ENCODE peak calls at places on chromosomes 13 and 19, in six cellular contexts. G, W, J, B, K and I are unnamed samples.
A peak's percentile ranks its signal among the peaks of the same experiment; 100 is the strongest.

GRCh38 chr13:111187879-111188643 is 73.0 kb downstream of the ARHGEF7 start:
- DNase-seq in K (peak; percentile 24), W (no peak), B (no peak), G (no peak), J (peak; percentile 67), I (no peak)

GRCh38 chr13:41354416-41354815 is 43.3 kb downstream of the NAA16 start:
- DNase-seq in B (no peak), G (no peak), K (no peak), W (no peak), J (peak; percentile 18), I (no peak)

GRCh38 chr19:44776402-44777096 is 1.1 kb upstream of the CBLC start:
- DNase-seq in J (no peak), B (no peak), W (peak; percentile 76), K (no peak), G (peak; percentile 94), I (no peak)

GRCh38 chr13:44651209-44651608 is 75.1 kb upstream of the TSC22D1 start:
- DNase-seq in J (no peak), W (no peak), G (no peak), K (no peak), B (no peak), I (no peak)

GRCh38 chr13:32246468-32246867 is 68.7 kb downstream of the ZAR1L start:
- DNase-seq in J (peak; percentile 76), B (no peak), W (peak; percentile 57), G (no peak), K (peak; percentile 76), I (no peak)

GRCh38 chr13:40484981-40485380 is 181.5 kb downstream of the FOXO1 start:
- DNase-seq in G (no peak), W (no peak), K (no peak), J (no peak), B (no peak), I (no peak)

GRCh38 chr19:38135150-38135998 is 88.6 kb downstream of the DPF1 start:
- DNase-seq in G (no peak), B (no peak), J (peak; percentile 43), W (no peak), K (peak; percentile 11), I (no peak)

GRCh38 chr19:940591-941291 is 14.9 kb downstream of the ARID3A start:
- DNase-seq in J (peak; percentile 57), K (peak; percentile 91), W (peak; percentile 89), G (peak; percentile 86), B (peak; percentile 63), I (peak; percentile 78)

DNA sequence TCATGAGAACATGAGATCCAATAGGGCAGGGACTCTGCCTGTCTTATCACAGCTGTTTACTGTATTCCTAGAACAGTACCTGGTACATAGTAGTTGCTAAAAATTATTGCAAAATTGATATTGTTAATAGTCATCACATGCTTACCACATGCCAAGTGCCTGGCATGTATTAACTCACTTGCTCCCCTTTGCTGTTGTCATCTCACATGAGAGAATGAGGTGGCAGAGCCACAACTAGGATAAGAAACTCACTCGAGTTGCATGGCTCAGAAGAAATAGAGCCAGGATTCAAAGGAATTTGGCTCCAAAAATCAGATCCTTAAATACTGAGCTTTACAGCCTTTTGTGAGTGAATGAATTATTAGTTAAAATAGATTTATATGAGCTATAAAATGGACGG is 42.6 kb downstream of the B3GLCT start:
- DNase-seq in K (no peak), G (no peak), J (no peak), B (no peak), W (no peak), I (no peak)
- H3K9me3 ChIP-seq in K (no peaks in the 10 kb centered on the region), G (no peaks in the 10 kb centered on the region), J (no peaks in the 10 kb centered on the region), B (no peaks in the 10 kb centered on the region), W (no peaks in the 10 kb centered on the region), I (no peaks in the 10 kb centered on the region)

GRCh38 chr19:20371911-20372310 is 193.7 kb downstream of the ZNF737 start:
- DNase-seq in W (no peak), K (no peak), J (no peak), G (no peak), B (no peak), I (no peak)
- H3K9me3 ChIP-seq in W (peaks cover 5% of the 10 kb centered on the region), K (no peaks in the 10 kb centered on the region), J (peaks cover 27% of the 10 kb centered on the region), G (peaks cover 35% of the 10 kb centered on the region), B (no peaks in the 10 kb centered on the region), I (no peaks in the 10 kb centered on the region)

GRCh38 chr19:53664760-53665159 is 33.0 kb downstream of the DPRX start:
- DNase-seq in J (no peak), B (no peak), K (no peak), G (no peak), W (no peak), I (no peak)
- H3K9me3 ChIP-seq in J (peaks cover 22% of the 10 kb centered on the region), B (no peaks in the 10 kb centered on the region), K (no peaks in the 10 kb centered on the region), G (peaks cover 6% of the 10 kb centered on the region), W (no peaks in the 10 kb centered on the region), I (no peaks in the 10 kb centered on the region)

DNA sequence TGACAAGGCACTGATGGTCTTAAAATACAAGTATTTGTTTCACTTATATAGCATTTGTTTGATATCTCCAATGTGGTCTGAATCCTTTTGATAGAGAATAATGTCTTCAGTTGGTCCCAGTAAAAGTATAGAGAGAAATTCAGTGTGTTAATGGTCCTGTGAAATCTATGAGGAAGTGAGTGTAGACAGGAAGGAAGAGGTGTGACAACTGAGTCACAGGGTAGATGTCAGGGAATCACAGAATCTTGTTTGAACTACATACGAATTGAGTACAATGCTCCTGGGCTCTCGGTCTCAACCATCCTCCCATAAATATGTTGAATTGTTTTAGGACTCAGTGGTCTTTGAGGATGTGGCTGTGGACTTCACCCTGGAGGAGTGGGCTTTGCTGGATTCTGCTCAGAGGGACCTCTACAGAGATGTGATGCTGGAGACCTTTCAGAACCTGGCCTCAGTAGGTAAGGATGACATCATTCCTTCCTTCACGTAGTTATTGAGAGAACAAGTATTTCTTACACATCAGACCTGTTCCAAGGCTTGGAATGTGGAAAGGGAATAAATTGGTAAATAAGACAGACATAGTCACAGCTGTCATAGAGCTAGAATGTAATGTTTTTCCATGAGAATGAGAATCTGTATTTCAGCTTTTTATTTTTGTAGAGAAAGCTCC is 9.1 kb downstream of the ZNF555 start:
- DNase-seq in K (no peak), J (no peak), W (no peak), B (no peak), G (no peak), I (no peak)
- H3K9me3 ChIP-seq in K (peaks cover 12% of the 10 kb centered on the region), J (peaks cover 87% of the 10 kb centered on the region), W (peaks cover 70% of the 10 kb centered on the region), B (peaks cover 38% of the 10 kb centered on the region), G (peaks cover 64% of the 10 kb centered on the region), I (peaks cover 18% of the 10 kb centered on the region)

DNA sequence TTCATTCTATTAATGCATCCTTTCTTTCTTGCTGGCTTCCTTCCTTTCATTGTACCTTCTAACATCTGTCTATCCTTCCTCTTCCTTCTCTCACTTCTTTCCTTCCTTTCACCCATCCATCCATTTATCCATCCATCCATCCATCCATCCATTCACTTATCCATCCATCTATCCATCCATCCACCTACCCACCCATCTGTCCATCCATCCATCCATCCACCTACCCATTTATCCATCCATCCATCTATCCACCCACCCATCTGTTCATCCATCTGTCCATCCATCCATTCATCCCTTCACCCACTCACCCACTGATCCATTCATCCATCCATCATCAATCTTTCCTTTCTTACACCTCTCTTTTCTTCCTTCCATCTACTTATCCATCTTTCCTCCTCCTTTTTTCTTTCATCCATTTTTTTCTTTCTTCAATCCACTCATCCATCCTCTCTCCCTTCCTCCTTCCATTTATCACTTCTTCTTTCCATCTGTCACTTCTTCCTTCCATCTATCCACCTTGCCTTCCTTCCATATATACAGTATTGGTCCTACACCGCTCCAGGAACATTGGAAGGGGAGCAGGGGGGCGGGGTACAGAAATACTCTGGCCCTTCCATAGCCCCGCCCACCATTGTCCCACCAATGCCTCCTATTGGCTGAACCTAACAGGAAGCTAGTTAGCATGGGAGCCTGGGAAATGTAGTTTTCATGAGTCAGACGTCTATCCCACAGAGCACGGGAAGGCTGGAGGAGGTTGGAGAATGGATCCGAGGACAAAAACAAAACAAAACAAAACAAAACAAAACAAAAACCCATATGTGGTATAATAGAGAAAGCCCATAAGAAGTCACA is 45.9 kb downstream of the MBD3L1 start:
- DNase-seq in B (no peak), W (no peak), G (no peak), J (no peak), K (no peak), I (no peak)
- H3K9me3 ChIP-seq in B (peaks cover 7% of the 10 kb centered on the region), W (no peaks in the 10 kb centered on the region), G (peaks cover 8% of the 10 kb centered on the region), J (peaks cover 24% of the 10 kb centered on the region), K (no peaks in the 10 kb centered on the region), I (no peaks in the 10 kb centered on the region)

DNA sequence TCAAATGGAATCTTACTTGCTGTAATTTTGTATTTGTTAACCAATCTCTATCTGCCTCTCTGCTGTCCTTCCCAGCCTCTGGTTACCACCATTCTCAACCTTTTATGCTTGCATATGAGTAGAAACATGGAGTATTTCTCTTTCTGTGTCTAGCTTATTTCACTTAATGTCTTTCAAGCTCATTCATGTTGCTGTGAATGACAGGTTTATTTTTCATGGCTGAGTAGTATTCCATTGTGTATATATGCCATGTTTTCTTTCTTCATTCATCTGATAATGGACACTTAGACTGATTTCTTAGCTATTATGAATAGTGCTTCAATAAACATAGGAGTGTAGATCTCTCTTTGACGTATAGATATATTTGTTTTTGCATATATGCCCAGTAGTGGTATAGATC is 13.4 kb downstream of the ZNF460 start:
- DNase-seq in W (no peak), K (no peak), G (no peak), B (no peak), J (no peak), I (no peak)
- H3K9me3 ChIP-seq in W (peaks cover 39% of the 10 kb centered on the region), K (peaks cover 6% of the 10 kb centered on the region), G (peaks cover 61% of the 10 kb centered on the region), B (peaks cover 65% of the 10 kb centered on the region), J (peaks cover 25% of the 10 kb centered on the region), I (peaks cover 17% of the 10 kb centered on the region)